ENCODE peak calls at places on chromosomes 16 and 17, in nine cellular contexts. U is stomach, B is DND-41, L is fibroblast of mammary gland, R is pancreas, G is GM06990, F is ascending aorta, A is thoracic aorta, T is Caco-2. H is an unnamed sample.

GRCh38 chr16:4805231-4805630 is 2.8 kb upstream of the ROGDI start:
- DNase-seq in U (no peak), B (no peak), L (no peak), R (no peak), G (no peak), F (no peak), A (no peak), T (no peak), H (no peak)

GRCh38 chr16:2467301-2468141 is 3.6 kb upstream of the NTN3 start:
- DNase-seq in U (peak), B (no peak), L (peak), R (peak), G (peak), F (peak), A (no peak), T (peak), H (peak)

GRCh38 chr17:71740866-71741265 is 380.0 kb upstream of the SOX9 start:
- DNase-seq in U (no peak), B (no peak), L (no peak), R (no peak), G (no peak), F (no peak), A (no peak), T (no peak), H (no peak)

GRCh38 chr17:72399608-72400487 is 279.0 kb downstream of the SOX9 start:
- DNase-seq in U (peak), B (no peak), L (no peak), R (peak), G (no peak), F (no peak), A (no peak), T (peak), H (no peak)

GRCh38 chr17:70896843-70897242 is 727.5 kb downstream of the KCNJ2 start:
- DNase-seq in U (no peak), B (no peak), L (peak), R (no peak), G (no peak), F (no peak), A (no peak), T (no peak), H (no peak)

GRCh38 chr16:85983606-85984005 is 84.6 kb downstream of the IRF8 start:
- DNase-seq in U (no peak), B (no peak), L (no peak), R (no peak), G (no peak), F (no peak), A (no peak), T (no peak), H (no peak)

GRCh38 chr17:4003131-4003500 is 38.9 kb upstream of the ATP2A3 start:
- DNase-seq in U (no peak), B (no peak), L (no peak), R (no peak), G (no peak), F (no peak), A (no peak), T (no peak), H (no peak)

GRCh38 chr16:54077412-54077821 is 209.2 kb downstream of the IRX3 start:
- DNase-seq in U (no peak), B (peak), L (peak), R (no peak), G (no peak), F (no peak), A (no peak), T (no peak), H (peak)

GRCh38 chr16:31141489-31142108 is 6.1 kb upstream of the PRSS8 start:
- DNase-seq in U (no peak), B (no peak), L (peak), R (peak), G (no peak), F (peak), A (no peak), T (peak), H (peak)

GRCh38 chr17:77501101-77501566 is 360.4 kb downstream of the SEC14L1 start:
- DNase-seq in U (no peak), B (peak), L (peak), R (no peak), G (no peak), F (no peak), A (no peak), T (no peak), H (no peak)

GRCh38 chr16:7086842-7087616 is 245.6 kb upstream of the RBFOX1 start:
- DNase-seq in U (no peak), B (no peak), L (no peak), R (no peak), G (no peak), F (no peak), A (no peak), T (peak), H (no peak)

GRCh38 chr16:2475413-2476344 is 752 bp downstream of the TBC1D24 start:
- DNase-seq in U (peak), B (peak), L (no peak), R (peak), G (no peak), F (no peak), A (no peak), T (no peak), H (no peak)

GRCh38 chr17:49907279-49907678 is 59.4 kb upstream of the TAC4 start:
- DNase-seq in U (no peak), B (no peak), L (no peak), R (no peak), G (no peak), F (no peak), A (no peak), T (no peak), H (no peak)

GRCh38 chr17:49910858-49911204 is 58.2 kb upstream of the DLX4 start:
- DNase-seq in U (no peak), B (no peak), L (no peak), R (no peak), G (no peak), F (no peak), A (no peak), T (no peak), H (no peak)

GRCh38 chr17:49908782-49909714 is 59.9 kb upstream of the DLX4 start:
- DNase-seq in U (no peak), B (no peak), L (no peak), R (no peak), G (no peak), F (no peak), A (no peak), T (no peak), H (no peak)

GRCh38 chr17:49913226-49914095 is 55.5 kb upstream of the DLX4 start:
- DNase-seq in U (no peak), B (no peak), L (peak), R (no peak), G (no peak), F (no peak), A (no peak), T (no peak), H (peak)

DNA sequence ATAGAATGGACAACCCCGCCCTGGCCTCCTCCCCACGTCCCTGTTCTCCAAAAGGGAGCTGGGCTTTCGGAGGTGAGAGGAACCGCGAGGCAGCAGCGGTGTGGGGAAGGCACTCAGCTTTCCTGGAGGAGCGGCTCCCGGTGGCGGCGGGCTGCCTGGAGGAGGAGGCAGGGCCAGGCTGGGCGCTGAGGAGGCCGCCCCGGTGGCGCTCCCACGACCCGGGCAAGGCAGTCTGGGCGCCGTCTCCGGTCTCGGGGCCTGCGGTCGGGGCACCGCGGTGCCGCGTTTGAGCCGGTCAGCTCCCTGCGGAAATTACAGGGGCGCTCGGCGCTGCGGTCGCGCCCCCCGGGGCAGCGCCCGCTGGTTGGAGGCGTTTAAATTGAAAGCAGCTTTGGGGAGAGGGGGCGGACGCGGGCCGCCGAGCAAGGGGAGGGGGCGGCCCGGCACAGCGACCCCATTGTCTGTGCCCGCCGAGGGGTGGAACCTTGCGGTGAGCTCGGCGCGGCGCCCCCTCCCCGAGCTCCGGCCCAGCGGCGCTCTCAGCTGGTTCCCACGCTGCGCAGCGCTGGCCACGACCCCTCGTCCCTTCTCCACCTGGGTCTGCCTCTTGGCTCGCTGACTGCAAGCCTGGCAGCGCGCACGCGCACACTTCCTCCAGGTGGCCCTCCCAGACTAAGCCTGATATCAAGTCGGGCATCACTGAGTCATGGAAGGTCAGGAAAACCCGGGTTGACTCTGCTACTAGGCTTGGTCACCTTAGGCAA is 58.7 kb upstream of the DLX4 start:
- DNase-seq in U (peak), B (no peak), L (peak), R (peak), G (no peak), F (no peak), A (no peak), T (no peak), H (peak)
- H3K4me3 ChIP-seq in U (peak), B (no peak), L (no peak), R (no peak), G (no peak), F (peak), A (peak), T (no peak), H (no peak)

GRCh38 chr17:20232611-20233010 is 223.5 kb downstream of the SPECC1 start:
- DNase-seq in U (no peak), B (no peak), L (no peak), R (no peak), G (no peak), F (no peak), A (no peak), T (no peak), H (no peak)
- TF ChIP-seq CTCF in U (no peak), B (no peak), L (no peak), R (no peak), G (no peak), F (no peak), A (no peak), T (no peak), H (no peak)

GRCh38 chr17:81417879-81418709 is 22.8 kb downstream of the BAHCC1 start:
- DNase-seq in U (no peak), B (no peak), L (no peak), R (peak), G (no peak), F (no peak), A (no peak), T (no peak), H (no peak)

GRCh38 chr17:81419886-81420768 is 24.9 kb downstream of the BAHCC1 start:
- DNase-seq in U (peak), B (no peak), L (no peak), R (peak), G (no peak), F (no peak), A (no peak), T (no peak), H (no peak)

GRCh38 chr17:81418710-81419332 is 23.6 kb downstream of the BAHCC1 start:
- DNase-seq in U (no peak), B (no peak), L (peak), R (peak), G (no peak), F (no peak), A (no peak), T (no peak), H (peak)

GRCh38 chr17:81420769-81421462 is 25.7 kb downstream of the BAHCC1 start:
- DNase-seq in U (peak), B (no peak), L (no peak), R (peak), G (no peak), F (no peak), A (peak), T (no peak), H (no peak)

DNA sequence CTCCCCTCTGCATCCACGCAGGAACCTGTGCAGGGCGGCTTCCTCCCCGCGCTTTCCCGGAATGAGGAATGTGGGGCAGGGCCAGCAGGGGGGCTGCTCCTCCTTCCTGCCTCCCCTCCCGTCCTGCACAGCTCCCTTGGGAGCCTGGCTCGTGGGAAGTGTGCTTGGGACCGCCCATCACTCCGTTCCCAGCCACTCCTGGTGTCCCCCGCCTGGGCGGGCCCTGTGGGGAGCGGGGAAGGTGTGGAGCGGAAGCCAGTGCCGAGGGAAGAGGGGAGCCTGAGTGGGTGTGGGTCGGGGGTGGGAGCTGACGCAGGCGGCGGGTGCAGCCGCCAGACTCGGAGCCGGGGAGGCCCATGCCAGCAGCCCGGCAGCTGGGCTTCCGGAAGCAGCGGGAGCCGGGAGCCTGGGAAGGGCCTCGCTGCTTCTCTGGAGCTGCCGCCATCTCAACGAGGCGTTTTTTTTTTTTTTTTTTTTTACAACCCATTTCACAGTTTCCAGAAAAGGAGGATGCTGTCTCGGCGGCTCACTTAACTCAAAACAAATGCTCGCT is 24.2 kb downstream of the BAHCC1 start:
- DNase-seq in U (peak), B (no peak), L (peak), R (peak), G (no peak), F (peak), A (peak), T (peak), H (peak)
- H3K4me3 ChIP-seq in U (peak), B (no peak), L (peak), R (peak), G (no peak), F (peak), A (peak), T (peak), H (peak)

DNA sequence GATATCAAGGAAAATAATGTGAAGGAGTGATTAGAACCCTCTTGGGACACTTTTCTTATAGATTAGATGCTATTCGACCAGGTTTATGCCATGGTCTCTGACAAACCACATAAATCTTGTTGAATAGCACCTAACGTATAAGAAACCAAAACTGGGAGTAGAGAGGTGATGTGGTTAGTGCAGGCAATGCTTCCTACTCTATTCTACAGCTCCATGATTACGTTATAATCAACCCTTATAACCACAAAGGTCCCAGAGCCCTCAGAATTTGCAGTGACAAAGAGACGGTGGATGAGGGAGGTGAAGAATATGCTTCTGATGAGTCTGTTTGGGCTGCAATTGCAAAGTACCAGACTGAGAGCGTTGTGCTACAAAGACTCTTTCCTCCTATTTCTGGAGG is 78.4 kb downstream of the ARHGAP44 start:
- DNase-seq in U (no peak), B (no peak), L (no peak), R (no peak), G (peak), F (no peak), A (no peak), T (no peak), H (no peak)
- TF ChIP-seq CTCF in U (no peak), B (no peak), L (no peak), R (no peak), G (no peak), F (no peak), A (no peak), T (no peak), H (no peak)

DNA sequence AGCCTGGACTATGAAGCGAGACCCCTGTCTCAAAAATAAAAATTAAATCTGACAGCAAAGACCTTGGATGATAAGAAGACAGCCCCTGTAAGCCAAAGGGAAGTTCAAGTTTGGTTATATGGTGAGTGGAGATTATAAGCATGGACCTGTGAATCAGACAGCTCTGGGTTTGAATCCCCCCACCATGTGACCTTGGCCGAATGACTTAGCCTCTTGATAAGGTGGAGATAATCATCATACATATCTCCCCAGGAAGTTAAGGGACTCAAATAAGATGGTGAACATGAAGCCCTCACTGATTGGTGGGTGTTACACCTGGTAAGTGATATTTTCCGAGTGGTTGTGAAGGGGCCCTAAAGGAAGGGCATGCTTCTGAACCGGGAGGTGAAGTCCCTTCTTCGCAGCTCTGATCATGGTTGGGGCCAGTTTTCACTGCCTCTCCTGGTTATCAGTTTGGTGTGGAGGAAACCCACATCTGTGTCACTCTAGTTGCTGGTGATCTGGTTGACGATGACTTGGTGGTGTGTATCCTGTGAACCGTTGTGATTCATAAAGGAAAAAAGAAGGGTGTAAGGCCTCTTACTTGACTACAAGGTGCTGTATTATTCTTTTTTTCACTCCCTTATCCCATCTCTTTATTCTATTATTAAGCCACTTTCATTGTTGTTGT is 61.7 kb upstream of the CLEC18A start:
- DNase-seq in U (no peak), B (no peak), L (no peak), R (no peak), G (no peak), F (no peak), A (no peak), T (no peak), H (no peak)
- H3K4me3 ChIP-seq in U (no peak), B (no peak), L (no peak), R (no peak), G (no peak), F (no peak), A (no peak), T (no peak), H (no peak)

GRCh38 chr16:68790130-68790761 is 53.1 kb upstream of the TANGO6 start:
- DNase-seq in U (peak), B (no peak), L (peak), R (peak), G (no peak), F (no peak), A (no peak), T (peak), H (peak)
- TF ChIP-seq CTCF in U (no peak), B (no peak), L (no peak), R (no peak), G (no peak), F (no peak), A (no peak), T (no peak), H (no peak)

GRCh38 chr17:65436871-65437270 is 124.6 kb downstream of the AXIN2 start:
- DNase-seq in U (no peak), B (no peak), L (no peak), R (no peak), G (no peak), F (no peak), A (no peak), T (no peak), H (no peak)
- H3K4me3 ChIP-seq in U (no peak), B (no peak), L (no peak), R (no peak), G (no peak), F (no peak), A (no peak), T (no peak), H (no peak)

GRCh38 chr16:15567823-15568222 is 75.1 kb downstream of the MARF1 start:
- DNase-seq in U (no peak), B (no peak), L (no peak), R (no peak), G (no peak), F (no peak), A (no peak), T (no peak), H (no peak)

GRCh38 chr16:15573274-15573895 is 69.6 kb downstream of the MARF1 start:
- DNase-seq in U (no peak), B (no peak), L (peak), R (no peak), G (no peak), F (no peak), A (no peak), T (no peak), H (no peak)

GRCh38 chr16:15575293-15576049 is 67.5 kb downstream of the MARF1 start:
- DNase-seq in U (no peak), B (no peak), L (no peak), R (no peak), G (no peak), F (no peak), A (no peak), T (no peak), H (no peak)

GRCh38 chr16:15574614-15574948 is 68.4 kb downstream of the MARF1 start:
- DNase-seq in U (no peak), B (no peak), L (no peak), R (no peak), G (no peak), F (no peak), A (no peak), T (no peak), H (no peak)

DNA sequence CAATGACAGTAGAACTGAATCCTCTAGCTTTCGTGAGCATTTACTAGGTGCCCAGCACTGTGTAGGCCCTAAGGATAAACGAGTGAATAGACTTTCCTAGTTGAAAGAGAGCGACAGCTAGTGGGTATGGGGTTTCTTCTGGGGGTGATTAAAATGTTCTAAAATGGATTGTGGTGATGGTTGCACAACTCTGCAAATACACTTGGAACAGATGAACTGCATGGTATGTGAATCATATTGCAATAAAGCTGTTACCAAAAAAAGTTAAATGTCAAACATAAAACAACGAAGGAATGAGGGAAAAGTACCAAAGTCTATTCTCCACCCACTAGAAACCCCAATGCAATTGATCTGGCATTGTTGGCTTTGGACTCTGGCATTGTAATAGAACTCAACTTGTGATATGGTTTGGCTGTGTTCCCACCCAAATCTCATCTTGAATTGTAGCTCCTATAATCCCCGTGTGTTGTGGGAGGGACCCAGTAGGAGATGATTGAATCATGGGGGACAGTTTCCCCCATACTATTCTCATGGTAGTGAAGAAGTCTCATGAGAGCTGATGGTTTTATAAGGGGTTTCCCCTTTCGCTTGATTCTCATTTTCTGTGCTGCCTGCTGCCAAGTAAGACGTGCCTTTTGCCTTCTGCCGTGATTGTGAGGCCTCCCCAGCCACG is 70.5 kb downstream of the MARF1 start:
- DNase-seq in U (no peak), B (no peak), L (peak), R (no peak), G (no peak), F (no peak), A (no peak), T (no peak), H (no peak)
- TF ChIP-seq CTCF in U (no peak), B (no peak), L (peak), R (no peak), G (no peak), F (no peak), A (no peak), T (no peak), H (no peak)

H was measured in epithelial cell of esophagus.